ENCODE peak calls at places on chromosome 1, in ten cellular contexts. T is nephron progenitor cell; X is adrenal gland; R is tibial artery; J is NCI-H82; L is anterior cingulate cortex; M is GM03348; I is stimulated activated CD4-positive, alpha-beta T cell treated with anti-CD3 and anti-CD28 coated beads, Interleukin-2, amount 100 ng/mL, for 24 hours; E is SHP77; Z is CD8-positive, alpha-beta memory T cell. Y is an unnamed sample.

GRCh38 chr1:29245876-29246275 is 9.6 kb downstream of the PTPRU start:
- DNase-seq in J (no peak), X (no peak), R (no peak), I (no peak), M (peak), L (no peak), Z (no peak), E (no peak), T (no peak), Y (no peak)

GRCh38 chr1:200306954-200307754 is 102.7 kb downstream of the ZNF281 start:
- DNase-seq in J (peak), L (no peak), R (no peak), X (no peak), E (peak), I (no peak), T (no peak), M (peak), Z (no peak), Y (no peak)

GRCh38 chr1:90501281-90501680 is 215.8 kb downstream of the BARHL2 start:
- DNase-seq in R (no peak), I (no peak), T (no peak), E (no peak), M (no peak), Z (no peak), L (no peak), J (peak), X (no peak), Y (no peak)

GRCh38 chr1:10943041-10943440 is 69.4 kb upstream of the TARDBP start:
- DNase-seq in I (no peak), M (no peak), T (no peak), Z (no peak), X (no peak), E (no peak), L (no peak), J (no peak), R (no peak), Y (no peak)

GRCh38 chr1:193406901-193407300 is 220.5 kb upstream of the B3GALT2 start:
- DNase-seq in T (no peak), J (peak), I (no peak), R (no peak), X (peak), Z (no peak), M (peak), E (peak), L (no peak), Y (no peak)

GRCh38 chr1:30537279-30537678 is 186.1 kb downstream of the MATN1 start:
- DNase-seq in R (no peak), M (no peak), E (no peak), L (no peak), I (no peak), T (no peak), Z (no peak), J (no peak), X (no peak), Y (no peak)

GRCh38 chr1:196462101-196462500 is 146.1 kb downstream of the KCNT2 start:
- DNase-seq in X (no peak), R (no peak), L (no peak), Z (no peak), I (no peak), J (no peak), E (no peak), M (no peak), T (no peak), Y (no peak)

GRCh38 chr1:152954436-152954835 is 7.4 kb downstream of the SPRR5 start:
- DNase-seq in T (no peak), E (no peak), X (no peak), Z (no peak), R (no peak), L (no peak), M (no peak), J (no peak), I (no peak), Y (no peak)

GRCh38 chr1:11053758-11054137 is 6.1 kb downstream of the SRM start:
- DNase-seq in E (no peak), X (peak), Z (no peak), J (peak), R (no peak), I (no peak), L (no peak), M (peak), T (peak), Y (no peak)

GRCh38 chr1:202272446-202272845 is 69.3 kb downstream of the UBE2T start:
- DNase-seq in E (no peak), M (no peak), I (no peak), R (no peak), Z (no peak), T (no peak), L (no peak), J (no peak), X (peak), Y (no peak)

GRCh38 chr1:2535455-2535854 is 5.4 kb upstream of the HES5 start:
- DNase-seq in R (no peak), M (no peak), L (no peak), E (no peak), J (no peak), Z (no peak), X (no peak), T (no peak), I (no peak), Y (no peak)

GRCh38 chr1:222004784-222005183 is 262.9 kb upstream of the DUSP10 start:
- DNase-seq in I (no peak), L (no peak), R (no peak), T (no peak), J (no peak), M (no peak), X (no peak), Z (no peak), E (no peak), Y (no peak)

GRCh38 chr1:58908539-58909161 is 124.8 kb upstream of the JUN start:
- DNase-seq in J (no peak), R (no peak), E (no peak), M (peak), Z (no peak), X (no peak), I (no peak), L (no peak), T (no peak), Y (no peak)

Y was measured in stimulated activated naive B cell treated with anti-CD40 and anti-IgM and Interleukin-4, amounts not matched to agents 10 μg/mL and 1 μg/mL and 100 μg/mL, for 72 hours.